ENCODE peak calls at places on chromosome 12, in ten cellular contexts. Y is AG09309, D is Panc1, Q is AG04450, A is heart right ventricle, W is GM12878, F is astrocyte of the spinal cord, Z is lower leg skin, H is AG04449, X is left ventricle myocardium inferior. E is an unnamed sample.

GRCh38 chr12:34402899-34403705 is 380.8 kb downstream of the ALG10 start:
- DNase-seq in Y (no peak), D (no peak), Q (no peak), A (peak; percentile 2), W (no peak), F (no peak), Z (no peak), H (no peak), X (peak; percentile 5), E (no peak)

GRCh38 chr12:40137252-40137651 is 31.4 kb upstream of the SLC2A13 start:
- DNase-seq in Y (no peak), D (no peak), Q (no peak), A (no peak), W (no peak), F (no peak), Z (no peak), H (no peak), X (no peak), E (peak; percentile 51)

GRCh38 chr12:84912191-84913142 is at the start of gene SLC6A15:
- DNase-seq in Y (no peak), D (no peak), Q (no peak), A (no peak), W (no peak), F (peak; percentile 84), Z (peak; percentile 17), H (no peak), X (no peak), E (peak; percentile 38)

GRCh38 chr12:90543841-90544240 is 411.1 kb downstream of the CCER1 start:
- DNase-seq in Y (no peak), D (no peak), Q (no peak), A (no peak), W (no peak), F (peak; percentile 30), Z (no peak), H (no peak), X (no peak), E (no peak)

GRCh38 chr12:3335078-3335487 is 155.9 kb upstream of the PRMT8 start:
- DNase-seq in Y (no peak), D (no peak), Q (no peak), A (no peak), W (no peak), F (no peak), Z (no peak), H (no peak), X (no peak), E (no peak)

GRCh38 chr12:107912421-107913004 is 138.0 kb downstream of the ASCL4 start:
- DNase-seq in Y (no peak), D (no peak), Q (no peak), A (peak; percentile 39), W (no peak), F (no peak), Z (peak; percentile 42), H (no peak), X (peak; percentile 22), E (peak; percentile 66)

GRCh38 chr12:3084742-3085141 is 7.6 kb downstream of the TSPAN9 start:
- DNase-seq in Y (no peak), D (no peak), Q (no peak), A (peak; percentile 40), W (no peak), F (no peak), Z (no peak), H (no peak), X (peak; percentile 37), E (no peak)

GRCh38 chr12:13289644-13290285 is 93.2 kb downstream of the EMP1 start:
- DNase-seq in Y (no peak), D (no peak), Q (no peak), A (no peak), W (no peak), F (no peak), Z (no peak), H (no peak), X (no peak), E (no peak)

GRCh38 chr12:94145231-94145979 is 3.0 kb upstream of the PLXNC1 start:
- DNase-seq in Y (peak; percentile 14), D (no peak), Q (no peak), A (no peak), W (no peak), F (peak; percentile 59), Z (no peak), H (no peak), X (no peak), E (no peak)

GRCh38 chr12:41932470-41932991 is 212.1 kb downstream of the GXYLT1 start:
- DNase-seq in Y (no peak), D (no peak), Q (no peak), A (peak; percentile 84), W (no peak), F (peak; percentile 33), Z (peak; percentile 39), H (no peak), X (peak; percentile 82), E (peak; percentile 18)

GRCh38 chr12:102851246-102851645 is 65.8 kb downstream of the PAH start:
- DNase-seq in Y (no peak), D (no peak), Q (no peak), A (no peak), W (no peak), F (no peak), Z (no peak), H (no peak), X (no peak), E (no peak)

GRCh38 chr12:65209655-65210043 is 40.3 kb downstream of the LEMD3 start:
- DNase-seq in Y (no peak), D (no peak), Q (no peak), A (no peak), W (no peak), F (no peak), Z (no peak), H (no peak), X (no peak), E (peak; percentile 72)

GRCh38 chr12:52091061-52091460 is 11.6 kb downstream of the SMIM41 start:
- DNase-seq in Y (no peak), D (no peak), Q (no peak), A (no peak), W (no peak), F (no peak), Z (no peak), H (no peak), X (no peak), E (no peak)

GRCh38 chr12:121713257-121714155 is 954 bp downstream of the TMEM120B start:
- DNase-seq in Y (no peak), D (no peak), Q (no peak), A (peak; percentile 34), W (no peak), F (no peak), Z (peak; percentile 15), H (no peak), X (peak; percentile 43), E (peak; percentile 24)

GRCh38 chr12:1532796-1533195 is 61.6 kb downstream of the FBXL14 start:
- DNase-seq in Y (no peak), D (no peak), Q (no peak), A (no peak), W (no peak), F (peak; percentile 37), Z (no peak), H (no peak), X (no peak), E (no peak)
- TF ChIP-seq CTCF in Y (peak; percentile 15), D (no peak), Q (peak; percentile 30), A (no peak), W (no peak), F (no peak), Z (no peak), H (no peak), X (no peak), E (no peak)

DNA sequence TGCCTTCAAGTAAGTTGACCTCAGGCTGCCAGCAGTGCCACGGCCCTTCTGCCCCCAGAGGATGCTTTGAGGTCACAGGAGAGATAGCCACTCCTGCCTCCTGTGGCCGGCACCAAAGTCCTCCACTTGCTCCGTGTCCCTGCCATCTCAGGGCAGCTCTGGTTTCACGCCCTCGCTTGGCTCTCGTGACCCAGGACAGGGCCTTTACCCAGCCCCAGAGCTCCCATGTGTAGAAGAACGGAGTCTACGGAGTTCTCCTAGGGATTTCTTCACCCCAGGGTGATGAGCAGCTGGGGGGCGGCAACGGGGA is 178.1 kb downstream of the ADGRD1 start:
- DNase-seq in Y (no peak), D (no peak), Q (no peak), A (no peak), W (no peak), F (no peak), Z (no peak), H (no peak), X (no peak), E (no peak)
- H3K4me3 ChIP-seq in Y (no peak overlapping the region), D (no peak overlapping the region), Q (no peak overlapping the region), A (no peak overlapping the region), W (no peak overlapping the region), F (no peak overlapping the region), Z (no peak overlapping the region), H (no peak overlapping the region), X (no peak overlapping the region), E (no peak overlapping the region)

GRCh38 chr12:92929957-92930356 is 862 bp upstream of the EEA1 start:
- DNase-seq in Y (no peak), D (no peak), Q (no peak), A (no peak), W (no peak), F (peak; percentile 11), Z (no peak), H (no peak), X (no peak), E (peak; percentile 10)

GRCh38 chr12:92928431-92928961 is 599 bp downstream of the EEA1 start:
- DNase-seq in Y (no peak), D (no peak), Q (no peak), A (peak; percentile 51), W (no peak), F (no peak), Z (peak; percentile 34), H (no peak), X (peak; percentile 50), E (peak; percentile 49)

GRCh38 chr12:92927436-92928116 is 1.5 kb downstream of the EEA1 start:
- DNase-seq in Y (peak; percentile 21), D (no peak), Q (no peak), A (no peak), W (no peak), F (peak; percentile 69), Z (no peak), H (no peak), X (no peak), E (peak; percentile 59)

GRCh38 chr12:92930421-92930820 is 1.3 kb upstream of the EEA1 start:
- DNase-seq in Y (no peak), D (no peak), Q (no peak), A (no peak), W (no peak), F (no peak), Z (no peak), H (no peak), X (no peak), E (no peak)

GRCh38 chr12:92928962-92929915 is at the start of gene EEA1:
- DNase-seq in Y (peak; percentile 82), D (peak; percentile 47), Q (peak; percentile 80), A (peak; percentile 98), W (peak; percentile 84), F (peak; percentile 96), Z (peak; percentile 95), H (peak; percentile 73), X (peak; percentile 97), E (peak; percentile 99)
- TF ChIP-seq CTCF in Y (peak; percentile 5), D (peak; percentile 29), Q (no peak), A (no peak), W (no peak), F (peak; percentile 9), Z (no peak), H (peak; percentile 40), X (peak; percentile 43), E (peak; percentile 15)

DNA sequence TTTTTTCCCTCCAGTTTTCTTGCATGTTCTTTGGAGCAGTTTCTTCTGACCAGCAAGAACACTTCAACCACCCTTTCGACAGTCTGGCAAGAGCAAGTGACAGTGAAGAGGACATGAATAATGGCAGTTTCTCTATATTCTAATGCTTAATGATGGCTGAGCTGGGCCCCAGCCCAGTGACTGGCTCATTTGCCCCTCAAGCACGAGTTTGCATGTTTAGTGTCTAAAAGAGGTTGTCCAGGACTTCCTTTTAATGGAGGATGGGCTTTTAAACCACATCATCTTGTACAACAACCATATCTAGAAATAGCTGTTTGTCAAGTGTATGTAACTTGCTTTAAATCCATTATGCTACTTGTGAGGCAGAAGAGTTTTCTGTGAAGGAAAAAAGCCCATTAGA is 28.4 kb downstream of the RAD9B start:
- DNase-seq in Y (no peak), D (no peak), Q (no peak), A (no peak), W (no peak), F (no peak), Z (no peak), H (no peak), X (no peak), E (peak; percentile 66)
- H3K4me3 ChIP-seq in Y (no peak overlapping the region), D (no peak overlapping the region), Q (no peak overlapping the region), A (no peak overlapping the region), W (no peak overlapping the region), F (no peak overlapping the region), Z (no peak overlapping the region), H (no peak overlapping the region), X (no peak overlapping the region), E (no peak overlapping the region)